ENCODE peak calls at places on chromosomes 16 and 17, in nine cellular contexts. K is mammary epithelial cell, T is aorta, N is astrocyte of the spinal cord, A is fibroblast of the aortic adventitia, L is fibroblast of pulmonary artery, W is SK-N-SH, I is adrenal gland, C is upper lobe of right lung. U is an unnamed sample.

GRCh38 chr16:23009075-23009474 is 140.2 kb downstream of the USP31 start:
- DNase-seq in K (no peak), T (no peak), N (no peak), A (no peak), L (no peak), W (no peak), I (no peak), C (no peak), U (no peak)

GRCh38 chr16:339680-340079 is 12.8 kb downstream of the AXIN1 start:
- DNase-seq in K (no peak), T (peak; percentile 74), N (no peak), A (no peak), L (no peak), W (no peak), I (no peak), C (no peak), U (no peak)

GRCh38 chr16:73060216-73060615 is 12.3 kb upstream of the ZFHX3 start:
- DNase-seq in K (no peak), T (no peak), N (no peak), A (no peak), L (no peak), W (peak; percentile 52), I (no peak), C (no peak), U (no peak)

GRCh38 chr17:35812456-35812855 is 3.2 kb downstream of the TAF15 start:
- DNase-seq in K (no peak), T (no peak), N (no peak), A (no peak), L (no peak), W (no peak), I (no peak), C (no peak), U (no peak)

GRCh38 chr16:27558434-27558833 is 8.5 kb downstream of the KATNIP start:
- DNase-seq in K (no peak), T (no peak), N (no peak), A (no peak), L (no peak), W (no peak), I (no peak), C (no peak), U (no peak)

GRCh38 chr17:54899721-54900456 is 763 bp upstream of the TOM1L1 start:
- DNase-seq in K (no peak), T (no peak), N (no peak), A (no peak), L (no peak), W (peak; percentile 78), I (no peak), C (no peak), U (no peak)

GRCh38 chr17:45091778-45092425 is 30.8 kb downstream of the NMT1 start:
- DNase-seq in K (no peak), T (no peak), N (no peak), A (no peak), L (peak; percentile 25), W (no peak), I (no peak), C (no peak), U (peak; percentile 36)

GRCh38 chr17:76492989-76493501 is 8.2 kb downstream of the RHBDF2 start:
- DNase-seq in K (peak; percentile 81), T (no peak), N (peak; percentile 87), A (peak; percentile 50), L (peak; percentile 87), W (no peak), I (peak; percentile 71), C (peak; percentile 87), U (peak; percentile 77)

GRCh38 chr16:35193956-35194355 is 1734.5 kb downstream of the TP53TG3F start:
- DNase-seq in K (no peak), T (no peak), N (no peak), A (no peak), L (no peak), W (no peak), I (no peak), C (no peak), U (no peak)

GRCh38 chr17:76497979-76498885 is 3.0 kb downstream of the RHBDF2 start:
- DNase-seq in K (peak; percentile 93), T (peak; percentile 92), N (peak; percentile 82), A (peak; percentile 69), L (peak; percentile 89), W (peak; percentile 96), I (peak; percentile 88), C (peak; percentile 86), U (peak; percentile 83)

GRCh38 chr17:2929881-2930533 is 133.4 kb downstream of the OR1D5 start:
- DNase-seq in K (peak; percentile 24), T (no peak), N (no peak), A (peak; percentile 11), L (peak; percentile 39), W (peak; percentile 85), I (peak; percentile 52), C (no peak), U (no peak)

GRCh38 chr16:51151951-51152663 is 1.0 kb upstream of the SALL1 start:
- DNase-seq in K (no peak), T (no peak), N (peak; percentile 93), A (peak; percentile 82), L (peak; percentile 79), W (peak; percentile 74), I (no peak), C (no peak), U (peak; percentile 93)

GRCh38 chr17:43572368-43572980 is 26.3 kb upstream of the ETV4 start:
- DNase-seq in K (peak; percentile 43), T (no peak), N (no peak), A (no peak), L (no peak), W (no peak), I (no peak), C (no peak), U (no peak)

GRCh38 chr16:57472665-57473060 is 10.2 kb downstream of the POLR2C start:
- DNase-seq in K (no peak), T (no peak), N (no peak), A (no peak), L (no peak), W (peak; percentile 81), I (no peak), C (no peak), U (no peak)
- H3K4me3 ChIP-seq in K (no peak overlapping the region), T (no peak overlapping the region), N (no peak overlapping the region), A (no peak overlapping the region), L (no peak overlapping the region), W (no peak overlapping the region), I (no peak overlapping the region), C (no peak overlapping the region), U (no peak overlapping the region)

GRCh38 chr16:84283314-84284167 is 11.1 kb upstream of the WFDC1 start:
- DNase-seq in K (no peak), T (no peak), N (no peak), A (no peak), L (no peak), W (no peak), I (peak; percentile 38), C (no peak), U (no peak)
- H3K4me3 ChIP-seq in K (no peak overlapping the region), T (no peak overlapping the region), N (no peak overlapping the region), A (no peak overlapping the region), L (no peak overlapping the region), W (no peak overlapping the region), I (no peak overlapping the region), C (no peak overlapping the region), U (no peak overlapping the region)

DNA sequence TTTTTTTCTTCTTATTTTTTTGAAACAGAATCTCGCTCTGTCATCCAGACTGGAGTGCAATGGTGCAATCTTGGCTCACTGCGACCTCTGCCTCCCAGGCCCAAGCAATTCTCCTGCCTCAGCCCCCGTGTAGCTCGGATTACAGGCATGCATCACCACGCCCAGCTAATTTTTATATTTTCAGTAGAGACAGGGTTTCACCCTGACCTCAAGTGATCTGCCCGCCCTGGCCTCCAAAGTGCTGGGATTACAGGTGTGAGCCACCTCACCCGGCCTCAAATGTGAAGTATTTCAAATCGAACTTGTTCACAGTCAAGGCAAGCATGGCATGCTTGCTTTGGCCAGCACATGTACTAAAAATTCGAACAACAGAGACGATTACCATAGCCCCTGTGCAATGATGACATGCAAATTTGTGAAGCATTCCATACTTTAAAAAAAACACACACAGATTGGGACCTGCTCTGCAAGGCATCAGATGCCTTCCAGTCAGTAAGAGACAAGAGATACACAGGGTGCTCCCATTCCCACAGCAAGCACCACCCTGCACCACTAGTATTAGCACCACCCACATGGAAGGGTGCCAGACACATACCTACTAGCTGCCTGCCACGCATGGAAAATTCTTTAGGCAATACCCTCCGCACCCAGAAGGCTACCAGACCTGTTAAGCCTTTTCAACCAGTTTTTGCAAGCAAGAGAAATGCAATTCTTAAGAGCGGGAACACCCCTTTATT is 47.2 kb downstream of the ANKRD11 start:
- DNase-seq in K (peak; percentile 88), T (no peak), N (peak; percentile 58), A (peak; percentile 77), L (peak; percentile 63), W (peak; percentile 60), I (peak; percentile 63), C (no peak), U (peak; percentile 69)
- H3K4me3 ChIP-seq in K (peak overlapping the region; percentile 24), T (no peak overlapping the region), N (no peak overlapping the region), A (peak overlapping the region; percentile 7), L (no peak overlapping the region), W (no peak overlapping the region), I (no peak overlapping the region), C (no peak overlapping the region), U (no peak overlapping the region)

GRCh38 chr16:89867918-89868317 is 5.5 kb upstream of the TCF25 start:
- DNase-seq in K (no peak), T (no peak), N (no peak), A (no peak), L (no peak), W (no peak), I (no peak), C (no peak), U (no peak)
- H3K4me3 ChIP-seq in K (no peak overlapping the region), T (no peak overlapping the region), N (no peak overlapping the region), A (no peak overlapping the region), L (no peak overlapping the region), W (no peak overlapping the region), I (no peak overlapping the region), C (no peak overlapping the region), U (no peak overlapping the region)

GRCh38 chr16:11667221-11667823 is 933 bp upstream of the SNN start:
- DNase-seq in K (no peak), T (no peak), N (no peak), A (no peak), L (no peak), W (no peak), I (no peak), C (no peak), U (no peak)
- H3K4me3 ChIP-seq in K (no peak overlapping the region), T (no peak overlapping the region), N (no peak overlapping the region), A (no peak overlapping the region), L (no peak overlapping the region), W (no peak overlapping the region), I (no peak overlapping the region), C (peak overlapping the region; percentile 57), U (no peak overlapping the region)

U was measured in AG10803.